ENCODE peak calls at places on chromosomes 5 and 9, in seven cellular contexts. D is tibial nerve, A is right lobe of liver, M is HepG2, Z is heart left ventricle, V is Peyer's patch, F is H1. T is an unnamed sample. For H3K36me3, the result is how much of the 10 kb centered on the place peaks cover.

GRCh38 chr9:129069128-129069824 is 11.6 kb upstream of the DOLPP1 start:
- DNase-seq in D (peak), A (peak), M (no peak), Z (peak), V (peak), F (no peak), T (no peak)

GRCh38 chr5:176798094-176798876 is 12.1 kb upstream of the UNC5A start:
- DNase-seq in D (no peak), A (no peak), M (no peak), Z (no peak), V (no peak), F (no peak), T (no peak)

GRCh38 chr9:95484225-95484624 is 32.5 kb downstream of the PTCH1 start:
- DNase-seq in D (no peak), A (no peak), M (no peak), Z (no peak), V (no peak), F (no peak), T (no peak)

GRCh38 chr5:15366676-15367391 is 133.1 kb upstream of the FBXL7 start:
- DNase-seq in D (no peak), A (no peak), M (no peak), Z (no peak), V (no peak), F (no peak), T (no peak)

GRCh38 chr5:136811551-136811950 is 446.2 kb upstream of the TRPC7 start:
- DNase-seq in D (no peak), A (no peak), M (no peak), Z (no peak), V (no peak), F (no peak), T (no peak)

GRCh38 chr5:106755789-106756188 is 914.9 kb downstream of the EFNA5 start:
- DNase-seq in D (no peak), A (no peak), M (no peak), Z (no peak), V (no peak), F (no peak), T (no peak)

GRCh38 chr9:17082343-17082742 is 52.5 kb upstream of the CNTLN start:
- DNase-seq in D (peak), A (no peak), M (no peak), Z (no peak), V (no peak), F (peak), T (no peak)

GRCh38 chr5:135505973-135506372 is 29.8 kb downstream of the NEUROG1 start:
- DNase-seq in D (no peak), A (no peak), M (no peak), Z (no peak), V (no peak), F (no peak), T (no peak)

GRCh38 chr9:12818431-12819000 is 43.7 kb downstream of the LURAP1L start:
- DNase-seq in D (no peak), A (peak), M (no peak), Z (no peak), V (peak), F (no peak), T (no peak)

GRCh38 chr5:9194509-9194908 is 351.4 kb downstream of the SEMA5A start:
- DNase-seq in D (no peak), A (no peak), M (no peak), Z (no peak), V (no peak), F (no peak), T (no peak)

GRCh38 chr5:35247645-35248034 is 17.4 kb upstream of the PRLR start:
- DNase-seq in D (no peak), A (no peak), M (no peak), Z (no peak), V (no peak), F (no peak), T (no peak)

GRCh38 chr9:2257530-2257929 is 242.4 kb downstream of the SMARCA2 start:
- DNase-seq in D (no peak), A (no peak), M (no peak), Z (no peak), V (peak), F (no peak), T (no peak)

GRCh38 chr9:98654247-98654646 is 54.5 kb downstream of the GABBR2 start:
- DNase-seq in D (no peak), A (no peak), M (no peak), Z (no peak), V (no peak), F (no peak), T (no peak)

GRCh38 chr5:106822851-106823250 is 847.9 kb downstream of the EFNA5 start:
- DNase-seq in D (no peak), A (no peak), M (no peak), Z (no peak), V (no peak), F (no peak), T (no peak)

GRCh38 chr9:134260801-134261200 is 65.5 kb upstream of the RXRA start:
- DNase-seq in D (no peak), A (no peak), M (no peak), Z (no peak), V (no peak), F (no peak), T (no peak)

GRCh38 chr5:138574744-138575193 is 432 bp downstream of the HSPA9 start:
- DNase-seq in D (no peak), A (no peak), M (no peak), Z (no peak), V (no peak), F (no peak), T (no peak)

GRCh38 chr5:138579517-138579863 is 4.3 kb upstream of the HSPA9 start:
- DNase-seq in D (no peak), A (no peak), M (no peak), Z (no peak), V (no peak), F (no peak), T (no peak)

GRCh38 chr5:138573949-138574670 is 1.1 kb downstream of the HSPA9 start:
- DNase-seq in D (no peak), A (no peak), M (no peak), Z (no peak), V (no peak), F (no peak), T (no peak)

GRCh38 chr5:138573223-138573622 is 2.0 kb downstream of the HSPA9 start:
- DNase-seq in D (no peak), A (no peak), M (no peak), Z (no peak), V (no peak), F (no peak), T (no peak)

GRCh38 chr5:138575194-138576015 is at the start of gene HSPA9:
- DNase-seq in D (peak), A (peak), M (peak), Z (peak), V (peak), F (peak), T (peak)
- TF ChIP-seq POLR2A in D (peak), A (peak), M (peak), Z (peak), V (peak), F (peak), T (no peak)

GRCh38 chr9:69221036-69221435 is 47.0 kb downstream of the TJP2 start:
- DNase-seq in D (no peak), A (no peak), M (no peak), Z (no peak), V (no peak), F (no peak), T (no peak)

GRCh38 chr9:69223605-69224004 is 49.5 kb downstream of the TJP2 start:
- DNase-seq in D (no peak), A (no peak), M (peak), Z (peak), V (no peak), F (peak), T (no peak)

GRCh38 chr9:69218166-69218565 is 44.1 kb downstream of the TJP2 start:
- DNase-seq in D (no peak), A (no peak), M (no peak), Z (no peak), V (no peak), F (no peak), T (no peak)

DNA sequence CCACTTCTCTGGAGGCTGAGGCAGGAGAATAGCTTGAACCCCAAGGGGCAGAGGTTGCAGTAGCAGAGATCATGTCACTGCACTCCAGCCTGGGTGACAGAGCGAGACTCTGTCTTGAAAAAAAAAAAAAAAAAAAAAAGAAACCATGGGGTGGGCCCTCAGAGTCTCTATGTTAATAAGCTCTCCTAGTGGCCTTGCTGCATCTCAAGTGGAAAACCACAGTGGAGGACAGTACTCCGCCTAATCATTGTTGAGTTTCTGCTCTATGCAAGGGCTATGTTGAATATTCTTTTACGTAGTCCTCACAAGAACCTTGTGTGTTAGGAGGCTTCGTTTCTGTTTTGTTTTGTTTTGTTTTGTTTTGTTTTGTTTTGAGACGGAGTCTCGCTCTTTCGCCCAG is 48.9 kb downstream of the TJP2 start:
- DNase-seq in D (no peak), A (no peak), M (no peak), Z (no peak), V (no peak), F (no peak), T (no peak)
- H3K36me3 ChIP-seq in D (under half), A (under half), M (half or more), Z (under half), V (under half), F (under half), T (under half)

GRCh38 chr9:21989440-21990189 is 4.6 kb downstream of the CDKN2A start:
- DNase-seq in D (no peak), A (no peak), M (no peak), Z (no peak), V (no peak), F (no peak), T (no peak)
- TF ChIP-seq CTCF in D (no peak), A (no peak), M (no peak), Z (no peak), V (no peak), F (no peak), T (no peak)

DNA sequence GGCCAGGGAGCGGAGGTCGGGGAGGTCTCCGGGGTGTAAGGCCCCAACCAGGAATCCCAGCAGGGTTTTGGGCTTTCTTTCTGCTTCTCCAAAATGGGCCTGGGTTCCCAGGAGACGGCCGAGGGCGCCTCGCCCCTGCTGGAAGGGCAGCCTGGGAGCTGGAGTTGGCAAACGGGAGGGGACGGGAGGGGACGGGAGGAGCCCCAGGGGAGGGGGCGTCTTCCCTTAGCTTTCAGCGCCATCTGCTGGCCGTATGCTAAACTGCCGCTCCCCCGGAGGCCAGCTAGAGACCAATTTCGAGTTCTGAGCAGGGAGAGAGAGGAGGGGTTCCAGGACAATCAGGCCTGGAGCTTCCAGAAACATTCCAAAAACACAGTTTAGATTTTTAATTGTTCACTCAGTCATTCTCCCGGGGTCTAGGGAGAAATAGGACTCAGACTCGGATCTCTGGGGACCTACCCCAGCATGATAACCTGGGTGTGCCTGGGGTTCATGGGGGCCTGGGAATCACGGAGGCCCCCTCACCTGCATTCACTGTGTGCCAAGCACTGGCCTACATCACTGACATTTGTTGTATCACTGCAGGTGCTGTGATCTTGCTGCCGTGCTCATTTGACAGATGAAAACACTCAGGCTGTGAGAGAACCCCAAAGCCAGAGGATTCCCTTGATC is 23.0 kb upstream of the ZBTB43 start:
- DNase-seq in D (peak), A (peak), M (peak), Z (peak), V (peak), F (peak), T (no peak)
- TF ChIP-seq POLR2A in D (no peak), A (no peak), M (no peak), Z (no peak), V (no peak), F (no peak), T (no peak)

GRCh38 chr9:35071814-35072460 is 488 bp downstream of the VCP start:
- DNase-seq in D (peak), A (peak), M (peak), Z (peak), V (peak), F (peak), T (no peak)
- H3K36me3 ChIP-seq in D (under half), A (under half), M (under half), Z (under half), V (under half), F (half or more), T (under half)

GRCh38 chr9:77304543-77304942 is 127.2 kb downstream of the VPS13A start:
- DNase-seq in D (no peak), A (no peak), M (no peak), Z (no peak), V (no peak), F (no peak), T (no peak)
- TF ChIP-seq CTCF in D (no peak), A (no peak), M (no peak), Z (no peak), V (no peak), F (no peak), T (no peak)

GRCh38 chr5:16936150-16937022 is at the start of gene MYO10:
- DNase-seq in D (peak), A (peak), M (no peak), Z (peak), V (peak), F (peak), T (peak)
- TF ChIP-seq POLR2A in D (peak), A (peak), M (no peak), Z (no peak), V (peak), F (peak), T (no peak)

T was measured in vagina.